ENCODE peak calls at places on chromosomes 11 and 22, in seven cellular contexts. V is NCI-H82; X is EH; Y is activated gamma-delta T cell treated with Interleukin-2 at 50 U/mL for 16 hours; N is iris pigment epithelial cell; C is NAMALWA; Z is CD4-positive, alpha-beta T cell. G is an unnamed sample.

GRCh38 chr11:16239130-16240105 is 116.9 kb downstream of the SOX6 start:
- DNase-seq in V (peak), X (peak), Y (no peak), N (no peak), C (no peak), Z (no peak), G (no peak)

GRCh38 chr11:27786331-27786730 is 86.1 kb upstream of the BDNF start:
- DNase-seq in V (no peak), X (no peak), Y (no peak), N (no peak), C (no peak), Z (no peak), G (peak)

GRCh38 chr11:19918302-19919049 is 205.8 kb downstream of the NAV2 start:
- DNase-seq in V (no peak), X (peak), Y (no peak), N (peak), C (no peak), Z (no peak), G (peak)

GRCh38 chr11:66291706-66292542 is at the start of gene TMEM151A:
- DNase-seq in V (peak), X (no peak), Y (no peak), N (no peak), C (no peak), Z (no peak), G (peak)

GRCh38 chr11:2237457-2238238 is 32.7 kb downstream of the ASCL2 start:
- DNase-seq in V (no peak), X (no peak), Y (no peak), N (no peak), C (no peak), Z (no peak), G (no peak)

GRCh38 chr11:8767466-8768142 is 85.0 kb downstream of the RPL27A start:
- DNase-seq in V (no peak), X (peak), Y (no peak), N (no peak), C (no peak), Z (no peak), G (peak)

GRCh38 chr22:44363214-44363979 is 50.6 kb upstream of the SHISAL1 start:
- DNase-seq in V (no peak), X (peak), Y (no peak), N (peak), C (no peak), Z (no peak), G (peak)

GRCh38 chr11:111944139-111944538 is 7.0 kb downstream of the DIXDC1 start:
- DNase-seq in V (no peak), X (peak), Y (no peak), N (peak), C (no peak), Z (no peak), G (peak)

GRCh38 chr11:503179-503981 is 3.7 kb downstream of the RNH1 start:
- DNase-seq in V (no peak), X (peak), Y (no peak), N (peak), C (no peak), Z (no peak), G (peak)

GRCh38 chr11:9642894-9643293 is 21.0 kb upstream of the SWAP70 start:
- DNase-seq in V (no peak), X (no peak), Y (no peak), N (no peak), C (no peak), Z (no peak), G (no peak)

GRCh38 chr11:35387341-35387982 is 31.9 kb downstream of the SLC1A2 start:
- DNase-seq in V (no peak), X (no peak), Y (no peak), N (peak), C (no peak), Z (no peak), G (no peak)

GRCh38 chr11:59534676-59535075 is 23.3 kb downstream of the OR4D9 start:
- DNase-seq in V (peak), X (no peak), Y (no peak), N (no peak), C (no peak), Z (no peak), G (no peak)

GRCh38 chr11:44866301-44866700 is 84.4 kb downstream of the TP53I11 start:
- DNase-seq in V (no peak), X (no peak), Y (no peak), N (no peak), C (no peak), Z (no peak), G (no peak)

GRCh38 chr11:73225001-73225686 is 7.1 kb downstream of the P2RY2 start:
- DNase-seq in V (no peak), X (no peak), Y (no peak), N (no peak), C (no peak), Z (no peak), G (no peak)

GRCh38 chr22:49724030-49724892 is 103.4 kb downstream of the BRD1 start:
- DNase-seq in V (peak), X (no peak), Y (no peak), N (no peak), C (no peak), Z (peak), G (no peak)

GRCh38 chr11:109783842-109784241 is 309.4 kb upstream of the ZC3H12C start:
- DNase-seq in V (peak), X (no peak), Y (no peak), N (no peak), C (peak), Z (no peak), G (no peak)

GRCh38 chr22:39317084-39317755 is 2.2 kb downstream of the RPL3 start:
- DNase-seq in V (no peak), X (peak), Y (peak), N (peak), C (peak), Z (no peak), G (peak)

GRCh38 chr11:2314525-2315394 is 12.9 kb downstream of the TSPAN32 start:
- DNase-seq in V (no peak), X (peak), Y (no peak), N (peak), C (no peak), Z (no peak), G (peak)

GRCh38 chr11:93234602-93235207 is 36.9 kb upstream of the SLC36A4 start:
- DNase-seq in V (peak), X (peak), Y (peak), N (peak), C (peak), Z (peak), G (peak)

GRCh38 chr22:37163618-37164534 is 14.2 kb upstream of the IL2RB start:
- DNase-seq in V (no peak), X (no peak), Y (peak), N (no peak), C (no peak), Z (no peak), G (no peak)

GRCh38 chr11:82845336-82846036 is 54.7 kb downstream of the PRCP start:
- DNase-seq in V (peak), X (no peak), Y (no peak), N (no peak), C (no peak), Z (no peak), G (no peak)

GRCh38 chr11:103659138-103659734 is 377.2 kb upstream of the DDI1 start:
- DNase-seq in V (peak), X (peak), Y (no peak), N (peak), C (peak), Z (no peak), G (peak)

GRCh38 chr11:2674681-2675131 is 25.1 kb downstream of the KCNQ1OT1 start:
- DNase-seq in V (no peak), X (no peak), Y (no peak), N (no peak), C (no peak), Z (no peak), G (no peak)

GRCh38 chr11:122215244-122215992 is 99.4 kb upstream of the BLID start:
- DNase-seq in V (peak), X (peak), Y (peak), N (peak), C (peak), Z (no peak), G (peak)

GRCh38 chr22:50660306-50660705 is 12.3 kb upstream of the SHANK3 start:
- DNase-seq in V (no peak), X (no peak), Y (no peak), N (no peak), C (no peak), Z (no peak), G (no peak)

GRCh38 chr11:80320765-80321164 is 879.9 kb upstream of the TENM4 start:
- DNase-seq in V (no peak), X (no peak), Y (no peak), N (no peak), C (peak), Z (no peak), G (no peak)

GRCh38 chr11:43770173-43770572 is 89.6 kb downstream of the HSD17B12 start:
- DNase-seq in V (no peak), X (no peak), Y (no peak), N (no peak), C (no peak), Z (no peak), G (no peak)

G was measured in GM23248.